ENCODE peak calls at places on chromosome 15, in ten cellular contexts. Q, L, B, E, O, F, P, S, W and D are unnamed samples.

GRCh38 chr15:55277116-55277564 is 12.5 kb downstream of the RAB27A start:
- DNase-seq in E (peak; percentile 41), O (no peak), P (no peak), W (peak; percentile 82), S (peak; percentile 63), F (peak; percentile 93), L (peak; percentile 76), B (no peak), Q (peak; percentile 96), D (peak; percentile 88)

GRCh38 chr15:101483476-101483875 is 6.0 kb downstream of the PCSK6 start:
- DNase-seq in P (no peak), S (no peak), L (no peak), O (no peak), F (no peak), B (no peak), Q (no peak), W (no peak), E (no peak), D (no peak)

GRCh38 chr15:82922737-82923136 is 29.8 kb downstream of the HOMER2 start:
- DNase-seq in F (no peak), L (no peak), O (no peak), E (no peak), W (no peak), P (no peak), S (no peak), B (no peak), Q (no peak), D (no peak)

GRCh38 chr15:40743921-40744809 is 10.9 kb downstream of the RMDN3 start:
- DNase-seq in F (no peak), O (no peak), E (peak; percentile 94), P (no peak), Q (peak; percentile 74), L (no peak), W (peak; percentile 28), S (peak; percentile 77), B (no peak), D (peak; percentile 85)

GRCh38 chr15:81573098-81573746 is 199.2 kb upstream of the TMC3 start:
- DNase-seq in L (no peak), W (no peak), B (no peak), F (peak; percentile 2), O (no peak), Q (no peak), E (no peak), S (no peak), P (no peak), D (no peak)

GRCh38 chr15:26971303-26972018 is 480 bp downstream of the GABRG3 start:
- DNase-seq in Q (no peak), E (no peak), L (no peak), P (peak; percentile 26), W (no peak), F (no peak), B (peak; percentile 46), S (no peak), O (no peak), D (no peak)

GRCh38 chr15:38038659-38039442 is 104.4 kb downstream of the TMCO5A start:
- DNase-seq in W (no peak), O (no peak), Q (no peak), L (no peak), P (no peak), B (no peak), E (peak; percentile 93), F (no peak), S (peak; percentile 69), D (no peak)

GRCh38 chr15:84797212-84797611 is 19.9 kb upstream of the ALPK3 start:
- DNase-seq in B (no peak), E (peak; percentile 67), Q (no peak), L (no peak), F (no peak), O (no peak), P (no peak), W (no peak), S (peak; percentile 54), D (no peak)

GRCh38 chr15:48671381-48672022 is 26.0 kb upstream of the FBN1 start:
- DNase-seq in L (no peak), S (peak; percentile 78), Q (no peak), P (no peak), B (no peak), O (no peak), W (no peak), E (peak; percentile 99), F (no peak), D (no peak)

GRCh38 chr15:79265167-79265566 is 17.4 kb upstream of the ANKRD34C start:
- DNase-seq in F (no peak), S (no peak), Q (no peak), P (no peak), L (no peak), B (no peak), E (no peak), O (no peak), W (no peak), D (no peak)

GRCh38 chr15:23415321-23415865 is 31.6 kb downstream of the GOLGA6L2 start:
- DNase-seq in S (no peak), E (no peak), B (no peak), W (no peak), O (no peak), Q (no peak), P (no peak), L (no peak), F (no peak), D (no peak)

GRCh38 chr15:101215681-101216080 is 36.2 kb downstream of the CHSY1 start:
- DNase-seq in O (no peak), S (no peak), P (no peak), Q (no peak), E (no peak), F (no peak), B (no peak), W (no peak), L (no peak), D (no peak)

DNA sequence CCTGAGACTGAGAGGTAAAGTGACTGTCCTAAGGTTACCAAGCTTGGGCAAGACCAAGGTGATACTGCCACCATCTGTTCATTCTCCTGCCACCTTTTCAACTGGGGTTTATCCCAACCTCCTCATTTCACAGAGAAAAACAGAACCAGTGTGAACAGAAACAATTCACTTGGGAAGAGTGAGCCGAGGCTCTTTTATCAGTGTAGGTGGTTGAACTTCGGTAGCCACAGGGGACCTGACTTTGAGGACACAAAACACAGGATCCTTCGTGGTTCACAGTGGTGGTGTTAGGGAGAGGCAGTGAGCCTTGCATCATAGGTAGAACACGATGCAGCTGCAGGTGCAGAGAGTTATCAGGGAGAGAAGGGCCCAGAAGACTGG is 72.8 kb upstream of the ICE2 start:
- DNase-seq in S (no peak), L (no peak), P (no peak), E (no peak), Q (no peak), B (no peak), F (peak; percentile 68), O (no peak), W (no peak), D (no peak)
- TF ChIP-seq CTCF in S (no peak), L (no peak), P (no peak), E (no peak), Q (no peak), B (peak; percentile 48), F (no peak), O (no peak), W (no peak), D (peak; percentile 15)

DNA sequence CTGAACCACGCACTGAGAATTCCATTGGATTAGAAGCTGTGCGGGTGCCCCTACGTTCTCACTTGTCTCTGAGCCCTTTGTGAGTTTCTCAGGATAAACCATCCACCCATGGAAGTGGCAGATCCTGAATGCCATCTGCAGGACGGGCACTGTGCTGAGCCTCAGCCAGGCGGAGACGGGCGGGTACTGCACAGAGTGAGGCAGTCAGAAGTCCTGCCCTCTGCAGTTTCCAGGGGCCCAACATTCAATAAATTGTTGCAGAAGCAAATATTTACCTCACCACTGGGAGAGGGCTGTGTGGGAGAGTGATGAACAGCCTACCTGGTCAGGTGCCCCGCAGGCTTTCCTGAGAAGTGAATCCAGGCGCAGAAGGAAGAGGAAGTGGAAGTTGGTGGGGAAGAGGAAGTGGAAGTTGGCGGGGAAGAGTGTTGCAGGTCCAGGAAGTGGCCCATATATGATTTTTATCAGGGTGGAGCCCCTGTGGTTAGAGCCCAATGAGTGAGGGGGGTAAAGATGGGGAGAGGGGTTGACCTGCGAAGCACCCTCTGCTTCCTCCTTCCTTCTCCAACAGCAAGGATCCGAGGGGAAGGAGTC is 100.8 kb downstream of the SLCO3A1 start:
- DNase-seq in F (no peak), Q (no peak), P (peak; percentile 20), S (no peak), W (no peak), L (no peak), B (no peak), O (no peak), E (no peak), D (no peak)
- TF ChIP-seq CTCF in F (no peak), Q (no peak), P (no peak), S (no peak), W (no peak), L (no peak), B (no peak), O (no peak), E (no peak), D (no peak)

GRCh38 chr15:88894348-88894818 is 961 bp downstream of the HAPLN3 start:
- DNase-seq in S (peak; percentile 59), W (peak; percentile 43), F (peak; percentile 76), B (peak; percentile 81), E (peak; percentile 38), O (peak; percentile 72), Q (peak; percentile 59), L (peak; percentile 81), P (peak; percentile 76), D (peak; percentile 91)
- TF ChIP-seq CTCF in S (peak; percentile 81), W (no peak), F (peak; percentile 82), B (peak; percentile 97), E (peak; percentile 57), O (peak; percentile 85), Q (peak; percentile 66), L (peak; percentile 57), P (peak; percentile 92), D (peak; percentile 96)

GRCh38 chr15:33636234-33636633 is 325.5 kb downstream of the RYR3 start:
- DNase-seq in Q (no peak), O (no peak), L (no peak), E (no peak), W (no peak), P (no peak), S (no peak), B (no peak), F (no peak), D (no peak)

GRCh38 chr15:33641069-33641468 is 327.2 kb upstream of the CHRM5 start:
- DNase-seq in S (no peak), F (no peak), W (no peak), Q (no peak), B (no peak), E (no peak), L (no peak), P (no peak), O (no peak), D (no peak)

GRCh38 chr15:33638439-33638838 is 327.7 kb downstream of the RYR3 start:
- DNase-seq in W (no peak), O (no peak), P (no peak), E (no peak), B (no peak), L (no peak), Q (no peak), F (no peak), S (no peak), D (no peak)

GRCh38 chr15:33639051-33639450 is 328.3 kb downstream of the RYR3 start:
- DNase-seq in F (no peak), E (no peak), S (no peak), W (no peak), L (no peak), B (no peak), P (no peak), Q (no peak), O (no peak), D (no peak)

DNA sequence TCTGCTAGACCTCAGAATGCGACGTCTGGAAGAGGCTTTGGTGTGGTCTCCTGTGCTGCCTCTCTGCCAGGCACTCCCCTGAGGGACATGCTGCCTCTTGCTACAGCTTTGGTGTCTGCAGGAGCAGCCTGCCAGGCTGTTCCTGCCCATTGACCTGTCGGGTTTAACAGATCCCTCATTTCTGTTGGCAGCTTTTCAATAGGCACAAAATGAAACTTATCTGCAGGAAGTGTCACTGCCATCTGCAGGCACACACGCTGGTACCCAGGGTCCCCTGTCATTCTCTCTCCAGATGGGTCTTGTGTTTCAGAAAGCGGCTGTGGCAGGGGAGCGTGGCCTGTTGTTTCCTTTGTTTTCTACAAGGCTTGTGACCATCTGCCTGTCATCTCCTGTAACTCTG is 328.3 kb upstream of the CHRM5 start:
- DNase-seq in E (no peak), O (no peak), L (no peak), P (no peak), Q (no peak), W (no peak), B (no peak), S (no peak), F (no peak), D (no peak)
- TF ChIP-seq CTCF in E (no peak), O (no peak), L (no peak), P (no peak), Q (no peak), W (no peak), B (no peak), S (no peak), F (no peak), D (no peak)